ENCODE peak calls at places on chromosomes 2 and 18, in seven cellular contexts. A, P, K, Z, M, R and I are unnamed samples.

GRCh38 chr2:150133623-150134022 is 353.8 kb downstream of the RND3 start:
- DNase-seq in P (peak; percentile 92), R (no peak), K (peak; percentile 91), A (peak; percentile 56), Z (peak; percentile 99), M (peak; percentile 79), I (no peak)

GRCh38 chr18:38359258-38359657 is 793.7 kb upstream of the CELF4 start:
- DNase-seq in K (no peak), R (no peak), A (no peak), M (no peak), P (no peak), Z (no peak), I (no peak)

GRCh38 chr2:150924862-150925261 is 336.8 kb downstream of the RBM43 start:
- DNase-seq in K (peak; percentile 21), R (no peak), A (no peak), M (no peak), P (peak; percentile 10), Z (no peak), I (no peak)

GRCh38 chr18:10286580-10287150 is 167.8 kb upstream of the APCDD1 start:
- DNase-seq in R (no peak), K (no peak), A (no peak), P (no peak), M (no peak), Z (no peak), I (no peak)

GRCh38 chr2:95012881-95013550 is 12.5 kb upstream of the MAL start:
- DNase-seq in P (no peak), Z (peak; percentile 10), M (no peak), K (peak; percentile 26), A (no peak), R (no peak), I (no peak)

GRCh38 chr2:189304360-189304759 is 124.8 kb upstream of the COL5A2 start:
- DNase-seq in P (no peak), Z (no peak), R (no peak), M (no peak), A (no peak), K (no peak), I (no peak)

GRCh38 chr18:39531659-39532058 is 1966.1 kb upstream of the CELF4 start:
- DNase-seq in M (no peak), R (no peak), Z (no peak), A (no peak), K (no peak), P (no peak), I (no peak)

GRCh38 chr2:228507870-228508269 is 326.4 kb upstream of the SPHKAP start:
- DNase-seq in K (peak; percentile 20), A (no peak), M (no peak), R (no peak), Z (no peak), P (no peak), I (no peak)

GRCh38 chr2:232890896-232891601 is 21.0 kb downstream of the SNORC start:
- DNase-seq in M (no peak), Z (peak; percentile 63), P (peak; percentile 27), R (peak; percentile 70), K (peak; percentile 64), A (no peak), I (peak; percentile 79)

GRCh38 chr18:31430072-31430471 is 17.5 kb upstream of the DSG3 start:
- DNase-seq in Z (no peak), M (no peak), R (no peak), A (no peak), P (no peak), K (no peak), I (no peak)
- H3K4me3 ChIP-seq in Z (no peak overlapping the region), M (no peak overlapping the region), R (no peak overlapping the region), A (no peak overlapping the region), P (no peak overlapping the region), K (no peak overlapping the region), I (no peak overlapping the region)

DNA sequence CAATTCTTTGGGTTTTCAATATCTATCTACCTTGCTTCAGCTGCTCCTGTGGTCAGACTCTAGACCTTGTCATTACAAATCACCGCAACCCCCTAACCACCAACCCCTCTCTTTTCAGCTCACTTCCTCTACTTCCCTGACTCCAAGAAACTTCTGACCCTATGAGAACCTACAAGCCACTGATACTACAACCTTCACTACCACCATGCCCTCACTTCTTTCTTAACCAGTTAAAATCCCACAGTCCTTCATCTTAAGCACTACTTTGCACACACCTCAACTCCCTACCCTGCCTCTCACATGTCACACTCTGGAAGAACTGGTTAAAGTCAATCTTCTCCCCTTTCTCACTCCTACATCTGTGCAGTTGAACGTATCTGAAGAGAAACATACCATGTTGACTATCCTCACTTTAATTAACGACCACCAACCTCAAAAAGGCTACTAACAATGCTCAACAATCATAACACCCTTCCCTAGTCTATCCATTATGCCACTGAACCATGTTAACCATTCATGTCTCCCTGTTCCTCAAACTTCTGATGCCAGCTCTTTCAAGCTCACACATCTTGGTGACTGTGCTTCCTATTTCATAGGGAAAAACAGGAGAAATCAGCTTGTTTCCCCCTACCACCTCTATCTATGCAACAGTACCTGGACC is 12.6 kb downstream of the EIF2AK3 start:
- DNase-seq in M (no peak), Z (no peak), A (no peak), R (no peak), P (no peak), K (no peak), I (no peak)
- TF ChIP-seq CTCF in M (no peak), Z (no peak), A (no peak), R (no peak), P (no peak), K (no peak), I (no peak)

GRCh38 chr2:231611273-231612198 is 18.9 kb downstream of the TEX44 start:
- DNase-seq in P (peak; percentile 84), R (peak; percentile 52), K (peak; percentile 88), Z (peak; percentile 94), M (peak; percentile 61), A (peak; percentile 59), I (no peak)
- H3K4me3 ChIP-seq in P (no peak overlapping the region), R (no peak overlapping the region), K (no peak overlapping the region), Z (no peak overlapping the region), M (no peak overlapping the region), A (no peak overlapping the region), I (no peak overlapping the region)

GRCh38 chr2:209463226-209463625 is 39.4 kb downstream of the MAP2 start:
- DNase-seq in A (no peak), K (no peak), P (no peak), M (no peak), R (no peak), Z (no peak), I (no peak)
- TF ChIP-seq CTCF in A (no peak), K (no peak), P (no peak), M (no peak), R (peak; percentile 12), Z (no peak), I (no peak)

DNA sequence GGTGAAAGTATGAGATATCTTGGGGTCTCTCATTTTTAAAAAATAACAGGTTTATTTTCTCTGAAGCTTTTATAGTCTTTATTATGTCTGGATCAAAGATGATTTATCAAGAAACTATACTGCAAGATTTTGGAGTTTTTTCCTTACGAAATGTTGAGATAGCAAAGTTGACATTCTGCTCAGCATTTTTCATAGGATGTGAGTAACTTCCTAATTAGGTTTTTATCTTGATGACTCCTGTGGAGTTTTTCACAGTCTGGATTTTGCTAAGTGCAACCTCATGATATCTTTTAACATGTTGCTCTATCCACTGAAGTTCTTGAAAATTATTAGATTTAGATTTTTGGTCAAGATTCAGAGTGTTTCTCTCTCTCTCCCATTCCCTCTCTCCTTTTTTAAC is 17.8 kb downstream of the TCF7L1 start:
- DNase-seq in A (no peak), Z (no peak), P (no peak), M (no peak), K (no peak), R (no peak), I (no peak)
- H3K4me3 ChIP-seq in A (no peak overlapping the region), Z (no peak overlapping the region), P (no peak overlapping the region), M (no peak overlapping the region), K (no peak overlapping the region), R (no peak overlapping the region), I (no peak overlapping the region)

GRCh38 chr2:65256088-65256487 is 28.5 kb downstream of the ACTR2 start:
- DNase-seq in A (no peak), R (no peak), Z (no peak), K (peak; percentile 28), P (no peak), M (no peak), I (no peak)
- TF ChIP-seq CTCF in A (peak; percentile 24), R (no peak), Z (no peak), K (peak; percentile 10), P (peak; percentile 18), M (peak; percentile 12), I (no peak)

DNA sequence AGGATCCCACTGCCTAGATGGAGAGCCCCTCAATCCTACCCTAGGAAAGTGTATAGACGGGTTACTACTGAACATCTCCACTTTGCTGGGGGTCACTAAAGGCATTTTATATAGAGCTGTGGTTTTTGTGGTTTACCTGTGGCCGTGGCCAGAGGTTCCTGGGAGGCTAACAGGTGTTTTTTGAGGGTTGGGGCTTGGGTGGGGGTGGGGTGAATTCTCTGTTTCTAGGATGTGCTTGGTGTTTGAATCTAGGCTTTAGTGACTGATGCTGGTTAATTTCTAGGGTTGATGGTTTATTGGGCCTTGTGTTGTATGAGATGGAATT is 7.7 kb downstream of the HOXD8 start:
- DNase-seq in M (no peak), A (no peak), R (no peak), Z (no peak), P (no peak), K (no peak), I (no peak)
- H3K4me3 ChIP-seq in M (peak overlapping the region; percentile 69), A (no peak overlapping the region), R (no peak overlapping the region), Z (no peak overlapping the region), P (no peak overlapping the region), K (peak overlapping the region; percentile 66), I (no peak overlapping the region)